ENCODE peak calls at places on chromosomes 1 and 21, in eight cellular contexts. R is HFFc6; Q is lower lobe of right lung; D is fibroblast of the aortic adventitia; H is heart left ventricle; V is H7; Y is stimulated activated CD4-positive, alpha-beta T cell treated with anti-CD3 and anti-CD28 coated beads, Interleukin-2, amount 100 ng/mL, for 24 hours; N is glutamatergic neuron. A is an unnamed sample.

GRCh38 chr1:27563407-27564263 is 40.3 kb downstream of the AHDC1 start:
- DNase-seq in R (peak), Q (no peak), D (peak), H (peak), V (peak), Y (no peak), N (no peak), A (peak)

GRCh38 chr1:5745776-5746610 is 246.2 kb downstream of the NPHP4 start:
- DNase-seq in R (peak), Q (peak), D (peak), H (peak), V (peak), Y (peak), N (peak), A (peak)

GRCh38 chr1:31532114-31532644 is 44.1 kb upstream of the TINAGL1 start:
- DNase-seq in R (no peak), Q (no peak), D (no peak), H (no peak), V (no peak), Y (no peak), N (no peak), A (no peak)

GRCh38 chr1:245503548-245503947 is 348.8 kb downstream of the KIF26B start:
- DNase-seq in R (no peak), Q (no peak), D (no peak), H (no peak), V (no peak), Y (no peak), N (no peak), A (no peak)

GRCh38 chr1:161038523-161039153 is at the start of gene TSTD1:
- DNase-seq in R (no peak), Q (peak), D (no peak), H (peak), V (peak), Y (peak), N (peak), A (no peak)

GRCh38 chr1:182163821-182164223 is 102.3 kb upstream of the ZNF648 start:
- DNase-seq in R (no peak), Q (no peak), D (no peak), H (peak), V (no peak), Y (no peak), N (no peak), A (no peak)

GRCh38 chr1:38992450-38993111 is 1.5 kb downstream of the AKIRIN1 start:
- DNase-seq in R (no peak), Q (no peak), D (no peak), H (no peak), V (no peak), Y (no peak), N (no peak), A (no peak)

GRCh38 chr1:228228601-228229074 is 20.8 kb downstream of the OBSCN start:
- DNase-seq in R (peak), Q (no peak), D (peak), H (no peak), V (no peak), Y (no peak), N (no peak), A (peak)

GRCh38 chr1:82969340-82969739 is 1029.6 kb downstream of the TTLL7 start:
- DNase-seq in R (no peak), Q (no peak), D (no peak), H (no peak), V (no peak), Y (no peak), N (no peak), A (no peak)

GRCh38 chr1:92411511-92411910 is 75.2 kb downstream of the GFI1 start:
- DNase-seq in R (peak), Q (no peak), D (peak), H (no peak), V (no peak), Y (no peak), N (no peak), A (no peak)

GRCh38 chr1:62436039-62436465 is 797 bp upstream of the USP1 start:
- DNase-seq in R (no peak), Q (peak), D (no peak), H (peak), V (peak), Y (peak), N (peak), A (no peak)

GRCh38 chr1:60874703-60875102 is 207.7 kb upstream of the NFIA start:
- DNase-seq in R (peak), Q (no peak), D (peak), H (no peak), V (no peak), Y (peak), N (no peak), A (no peak)

GRCh38 chr1:108041360-108042143 is 76.6 kb upstream of the VAV3 start:
- DNase-seq in R (no peak), Q (no peak), D (peak), H (no peak), V (no peak), Y (no peak), N (no peak), A (no peak)

GRCh38 chr1:45518910-45519309 is 2.8 kb downstream of the PRDX1 start:
- DNase-seq in R (no peak), Q (no peak), D (no peak), H (no peak), V (no peak), Y (no peak), N (no peak), A (no peak)

GRCh38 chr1:155226910-155227260 is 18.4 kb downstream of the MTX1 start:
- DNase-seq in R (peak), Q (peak), D (no peak), H (no peak), V (peak), Y (peak), N (peak), A (peak)

GRCh38 chr1:55313903-55314302 is 98.7 kb upstream of the USP24 start:
- DNase-seq in R (no peak), Q (no peak), D (peak), H (no peak), V (no peak), Y (no peak), N (no peak), A (no peak)

GRCh38 chr1:3522112-3522511 is 67.6 kb downstream of the ARHGEF16 start:
- DNase-seq in R (no peak), Q (no peak), D (no peak), H (no peak), V (peak), Y (no peak), N (no peak), A (no peak)

GRCh38 chr1:157198619-157199420 is 60.6 kb upstream of the ETV3 start:
- DNase-seq in R (no peak), Q (peak), D (no peak), H (no peak), V (no peak), Y (no peak), N (no peak), A (no peak)

GRCh38 chr1:95072532-95073419 is at the start of gene ALG14:
- DNase-seq in R (peak), Q (peak), D (peak), H (peak), V (peak), Y (peak), N (peak), A (peak)

GRCh38 chr1:156590326-156591180 is 1.0 kb upstream of the NAXE start:
- DNase-seq in R (no peak), Q (no peak), D (no peak), H (no peak), V (no peak), Y (no peak), N (no peak), A (no peak)

GRCh38 chr21:43585924-43586411 is 73.3 kb downstream of the HSF2BP start:
- DNase-seq in R (peak), Q (no peak), D (peak), H (peak), V (no peak), Y (no peak), N (no peak), A (peak)

GRCh38 chr1:14852301-14852700 is 253.8 kb downstream of the KAZN start:
- DNase-seq in R (no peak), Q (no peak), D (no peak), H (no peak), V (no peak), Y (no peak), N (no peak), A (no peak)

GRCh38 chr1:213231795-213232231 is 180.8 kb downstream of the RPS6KC1 start:
- DNase-seq in R (peak), Q (no peak), D (no peak), H (no peak), V (peak), Y (no peak), N (peak), A (no peak)

GRCh38 chr1:30536530-30536929 is 186.9 kb downstream of the MATN1 start:
- DNase-seq in R (no peak), Q (no peak), D (no peak), H (no peak), V (no peak), Y (no peak), N (no peak), A (no peak)

GRCh38 chr1:39900662-39901485 is 843 bp downstream of the MYCL start:
- DNase-seq in R (no peak), Q (peak), D (no peak), H (peak), V (peak), Y (peak), N (peak), A (no peak)

GRCh38 chr1:220217383-220217988 is 54.8 kb downstream of the RAB3GAP2 start:
- DNase-seq in R (no peak), Q (no peak), D (no peak), H (no peak), V (no peak), Y (no peak), N (no peak), A (no peak)

A was measured in RCC 7860.